ENCODE peak calls at places on chromosomes 16 and 17, in four cellular contexts. A, S, P and E are unnamed samples.

GRCh38 chr17:5686246-5686645 is 101.9 kb upstream of the NLRP1 start:
- DNase-seq in A (no peak), S (peak), P (no peak), E (peak)

GRCh38 chr16:68452176-68452575 is 3.9 kb upstream of the SMPD3 start:
- DNase-seq in P (peak), A (no peak), S (no peak), E (no peak)

GRCh38 chr16:67403976-67404555 is 10.8 kb upstream of the TPPP3 start:
- DNase-seq in P (no peak), A (no peak), S (no peak), E (no peak)

GRCh38 chr17:5759501-5759925 is 175.2 kb upstream of the NLRP1 start:
- DNase-seq in P (no peak), S (no peak), A (no peak), E (no peak)

GRCh38 chr16:50257876-50258275 is 8.5 kb upstream of the ADCY7 start:
- DNase-seq in A (no peak), P (no peak), S (no peak), E (no peak)

GRCh38 chr17:73155410-73156165 is 9.2 kb upstream of the SSTR2 start:
- DNase-seq in A (no peak), P (no peak), S (peak), E (peak)

GRCh38 chr17:7347630-7348477 is 4.1 kb upstream of the KCTD11 start:
- DNase-seq in P (peak), S (no peak), A (no peak), E (no peak)

GRCh38 chr17:67992541-67993152 is 3.6 kb downstream of the C17orf58 start:
- DNase-seq in A (no peak), P (peak), S (no peak), E (no peak)

GRCh38 chr16:4461250-4462085 is 13.0 kb downstream of the NMRAL1 start:
- DNase-seq in A (no peak), P (no peak), S (peak), E (peak)

GRCh38 chr17:82751571-82752370 is at the start of gene TBCD:
- DNase-seq in S (peak), A (peak), P (peak), E (peak)

GRCh38 chr17:73211745-73212144 is 18.9 kb downstream of the COG1 start:
- DNase-seq in S (no peak), A (no peak), P (no peak), E (no peak)